ENCODE peak calls at places on chromosomes 3 and 15, in five cellular contexts. One of them, this sample, is unnamed.

GRCh38 chr15:77369168-77369567 is 50.7 kb downstream of the PEAK1 start:
- DNase-seq in psoas muscle: no peak
- DNase-seq in mucosa of descending colon: no peak
- DNase-seq in AG04449: no peak
- DNase-seq in dorsolateral prefrontal cortex: no peak
- DNase-seq in this sample: no peak

GRCh38 chr3:128497305-128498126 is 4.5 kb upstream of the GATA2 start:
- DNase-seq in psoas muscle: peak
- DNase-seq in mucosa of descending colon: peak
- DNase-seq in AG04449: no peak
- DNase-seq in dorsolateral prefrontal cortex: peak
- DNase-seq in this sample: no peak

GRCh38 chr3:4351164-4351855 is 48.1 kb downstream of the SETMAR start:
- DNase-seq in psoas muscle: no peak
- DNase-seq in mucosa of descending colon: no peak
- DNase-seq in AG04449: no peak
- DNase-seq in dorsolateral prefrontal cortex: no peak
- DNase-seq in this sample: no peak

GRCh38 chr15:43255376-43255775 is 11.4 kb downstream of the TGM5 start:
- DNase-seq in psoas muscle: no peak
- DNase-seq in mucosa of descending colon: no peak
- DNase-seq in AG04449: no peak
- DNase-seq in dorsolateral prefrontal cortex: no peak
- DNase-seq in this sample: no peak

GRCh38 chr3:153087595-153088566 is 74.1 kb upstream of the RAP2B start:
- DNase-seq in psoas muscle: no peak
- DNase-seq in mucosa of descending colon: no peak
- DNase-seq in AG04449: peak
- DNase-seq in dorsolateral prefrontal cortex: no peak
- DNase-seq in this sample: peak

GRCh38 chr3:182305881-182306665 is 487.2 kb upstream of the ATP11B start:
- DNase-seq in psoas muscle: no peak
- DNase-seq in mucosa of descending colon: no peak
- DNase-seq in AG04449: no peak
- DNase-seq in dorsolateral prefrontal cortex: no peak
- DNase-seq in this sample: no peak

GRCh38 chr15:25727867-25728600 is 135.1 kb downstream of the ATP10A start:
- DNase-seq in psoas muscle: no peak
- DNase-seq in mucosa of descending colon: no peak
- DNase-seq in AG04449: no peak
- DNase-seq in dorsolateral prefrontal cortex: no peak
- DNase-seq in this sample: no peak

GRCh38 chr3:39143051-39143885 is 10.1 kb downstream of the CSRNP1 start:
- DNase-seq in psoas muscle: peak
- DNase-seq in mucosa of descending colon: no peak
- DNase-seq in AG04449: no peak
- DNase-seq in dorsolateral prefrontal cortex: no peak
- DNase-seq in this sample: no peak

GRCh38 chr15:92629975-92630626 is 25.5 kb downstream of the FAM174B start:
- DNase-seq in psoas muscle: no peak
- DNase-seq in mucosa of descending colon: no peak
- DNase-seq in AG04449: no peak
- DNase-seq in dorsolateral prefrontal cortex: no peak
- DNase-seq in this sample: no peak

GRCh38 chr3:72087420-72087819 is 302.5 kb upstream of the PROK2 start:
- DNase-seq in psoas muscle: no peak
- DNase-seq in mucosa of descending colon: no peak
- DNase-seq in AG04449: no peak
- DNase-seq in dorsolateral prefrontal cortex: no peak
- DNase-seq in this sample: no peak

GRCh38 chr3:100492059-100492809 is at the start of gene TMEM45A:
- DNase-seq in psoas muscle: peak
- DNase-seq in mucosa of descending colon: peak
- DNase-seq in AG04449: peak
- DNase-seq in dorsolateral prefrontal cortex: peak
- DNase-seq in this sample: peak

GRCh38 chr3:37243811-37244748 is 69.7 kb upstream of the LRRFIP2 start:
- DNase-seq in psoas muscle: peak
- DNase-seq in mucosa of descending colon: peak
- DNase-seq in AG04449: no peak
- DNase-seq in dorsolateral prefrontal cortex: peak
- DNase-seq in this sample: no peak

GRCh38 chr3:75012791-75013190 is 398.3 kb upstream of the CNTN3 start:
- DNase-seq in psoas muscle: no peak
- DNase-seq in mucosa of descending colon: no peak
- DNase-seq in AG04449: no peak
- DNase-seq in dorsolateral prefrontal cortex: no peak
- DNase-seq in this sample: no peak

GRCh38 chr3:184345678-184346144 is 8.3 kb downstream of the FAM131A start:
- DNase-seq in psoas muscle: peak
- DNase-seq in mucosa of descending colon: peak
- DNase-seq in AG04449: no peak
- DNase-seq in dorsolateral prefrontal cortex: peak
- DNase-seq in this sample: no peak

GRCh38 chr3:45548724-45549123 is 45.8 kb upstream of the LIMD1 start:
- DNase-seq in psoas muscle: no peak
- DNase-seq in mucosa of descending colon: no peak
- DNase-seq in AG04449: no peak
- DNase-seq in dorsolateral prefrontal cortex: no peak
- DNase-seq in this sample: peak

GRCh38 chr3:21954709-21955108 is 203.7 kb upstream of the ZNF385D start:
- DNase-seq in psoas muscle: no peak
- DNase-seq in mucosa of descending colon: no peak
- DNase-seq in AG04449: peak
- DNase-seq in dorsolateral prefrontal cortex: no peak
- DNase-seq in this sample: no peak

GRCh38 chr3:13669457-13669856 is 120.5 kb downstream of the FBLN2 start:
- DNase-seq in psoas muscle: no peak
- DNase-seq in mucosa of descending colon: no peak
- DNase-seq in AG04449: no peak
- DNase-seq in dorsolateral prefrontal cortex: no peak
- DNase-seq in this sample: no peak

GRCh38 chr3:122102191-122102935 is 47.2 kb downstream of the CD86 start:
- DNase-seq in psoas muscle: no peak
- DNase-seq in mucosa of descending colon: no peak
- DNase-seq in AG04449: no peak
- DNase-seq in dorsolateral prefrontal cortex: no peak
- DNase-seq in this sample: no peak

GRCh38 chr3:165751654-165752053 is 85.6 kb downstream of the BCHE start:
- DNase-seq in psoas muscle: no peak
- DNase-seq in mucosa of descending colon: no peak
- DNase-seq in AG04449: no peak
- DNase-seq in dorsolateral prefrontal cortex: no peak
- DNase-seq in this sample: no peak

GRCh38 chr3:105951043-105951442 is 82.2 kb upstream of the CBLB start:
- DNase-seq in psoas muscle: no peak
- DNase-seq in mucosa of descending colon: no peak
- DNase-seq in AG04449: no peak
- DNase-seq in dorsolateral prefrontal cortex: no peak
- DNase-seq in this sample: no peak

GRCh38 chr15:71055461-71055860 is 59.8 kb upstream of the THSD4 start:
- DNase-seq in psoas muscle: no peak
- DNase-seq in mucosa of descending colon: no peak
- DNase-seq in AG04449: no peak
- DNase-seq in dorsolateral prefrontal cortex: no peak
- DNase-seq in this sample: no peak

GRCh38 chr15:66287461-66288055 is 5.8 kb upstream of the DIS3L start:
- DNase-seq in psoas muscle: no peak
- DNase-seq in mucosa of descending colon: no peak
- DNase-seq in AG04449: no peak
- DNase-seq in dorsolateral prefrontal cortex: no peak
- DNase-seq in this sample: no peak

GRCh38 chr15:50773389-50773788 is 7.9 kb upstream of the SPPL2A start:
- DNase-seq in psoas muscle: no peak
- DNase-seq in mucosa of descending colon: no peak
- DNase-seq in AG04449: no peak
- DNase-seq in dorsolateral prefrontal cortex: no peak
- DNase-seq in this sample: no peak

GRCh38 chr3:187368251-187368733 is at the start of gene RTP4:
- DNase-seq in psoas muscle: no peak
- DNase-seq in mucosa of descending colon: peak
- DNase-seq in AG04449: no peak
- DNase-seq in dorsolateral prefrontal cortex: no peak
- DNase-seq in this sample: no peak

GRCh38 chr3:183006396-183007002 is 26.2 kb upstream of the DCUN1D1 start:
- DNase-seq in psoas muscle: no peak
- DNase-seq in mucosa of descending colon: no peak
- DNase-seq in AG04449: no peak
- DNase-seq in dorsolateral prefrontal cortex: no peak
- DNase-seq in this sample: no peak

GRCh38 chr15:66891776-66892175 is 173.6 kb upstream of the SMAD3 start:
- DNase-seq in psoas muscle: no peak
- DNase-seq in mucosa of descending colon: no peak
- DNase-seq in AG04449: no peak
- DNase-seq in dorsolateral prefrontal cortex: no peak
- DNase-seq in this sample: no peak

GRCh38 chr15:76234337-76234889 is 76.9 kb downstream of the ETFA start:
- DNase-seq in psoas muscle: no peak
- DNase-seq in mucosa of descending colon: no peak
- DNase-seq in AG04449: no peak
- DNase-seq in dorsolateral prefrontal cortex: no peak
- DNase-seq in this sample: no peak

GRCh38 chr15:59349715-59350420 is 22.8 kb downstream of the MYO1E start:
- DNase-seq in psoas muscle: no peak
- DNase-seq in mucosa of descending colon: no peak
- DNase-seq in AG04449: peak
- DNase-seq in dorsolateral prefrontal cortex: no peak
- DNase-seq in this sample: peak

GRCh38 chr3:58565621-58566397 is 11.4 kb downstream of the FAM107A start:
- DNase-seq in psoas muscle: no peak
- DNase-seq in mucosa of descending colon: no peak
- DNase-seq in AG04449: no peak
- DNase-seq in dorsolateral prefrontal cortex: no peak
- DNase-seq in this sample: no peak

GRCh38 chr3:174737966-174738365 is 121.2 kb upstream of the NAALADL2 start:
- DNase-seq in psoas muscle: no peak
- DNase-seq in mucosa of descending colon: no peak
- DNase-seq in AG04449: no peak
- DNase-seq in dorsolateral prefrontal cortex: no peak
- DNase-seq in this sample: no peak

GRCh38 chr3:43016513-43016865 is 37.4 kb downstream of the GASK1A start:
- DNase-seq in psoas muscle: no peak
- DNase-seq in mucosa of descending colon: no peak
- DNase-seq in AG04449: no peak
- DNase-seq in dorsolateral prefrontal cortex: no peak
- DNase-seq in this sample: no peak

GRCh38 chr3:4797201-4797600 is 182.0 kb upstream of the BHLHE40 start:
- DNase-seq in psoas muscle: no peak
- DNase-seq in mucosa of descending colon: no peak
- DNase-seq in AG04449: no peak
- DNase-seq in dorsolateral prefrontal cortex: no peak
- DNase-seq in this sample: no peak

GRCh38 chr3:159732172-159733111 is 256.2 kb upstream of the IL12A start:
- DNase-seq in psoas muscle: no peak
- DNase-seq in mucosa of descending colon: no peak
- DNase-seq in AG04449: peak
- DNase-seq in dorsolateral prefrontal cortex: no peak
- DNase-seq in this sample: no peak

GRCh38 chr15:93997071-93997658 is 234.2 kb upstream of the MCTP2 start:
- DNase-seq in psoas muscle: no peak
- DNase-seq in mucosa of descending colon: peak
- DNase-seq in AG04449: no peak
- DNase-seq in dorsolateral prefrontal cortex: no peak
- DNase-seq in this sample: no peak

GRCh38 chr3:19945405-19946290 is 1.2 kb upstream of the RAB5A start:
- DNase-seq in psoas muscle: no peak
- DNase-seq in mucosa of descending colon: peak
- DNase-seq in AG04449: no peak
- DNase-seq in dorsolateral prefrontal cortex: no peak
- DNase-seq in this sample: no peak

GRCh38 chr15:37016287-37016686 is 84.1 kb downstream of the MEIS2 start:
- DNase-seq in psoas muscle: no peak
- DNase-seq in mucosa of descending colon: peak
- DNase-seq in AG04449: no peak
- DNase-seq in dorsolateral prefrontal cortex: no peak
- DNase-seq in this sample: peak
- H3K4me3 ChIP-seq in psoas muscle: peak
- H3K4me3 ChIP-seq in mucosa of descending colon: no peak
- H3K4me3 ChIP-seq in AG04449: no peak
- H3K4me3 ChIP-seq in dorsolateral prefrontal cortex: no peak
- H3K4me3 ChIP-seq in this sample: no peak

GRCh38 chr3:66372681-66373350 is 128.0 kb downstream of the LRIG1 start:
- DNase-seq in psoas muscle: no peak
- DNase-seq in mucosa of descending colon: peak
- DNase-seq in AG04449: no peak
- DNase-seq in dorsolateral prefrontal cortex: no peak
- DNase-seq in this sample: no peak
- TF ChIP-seq CTCF in psoas muscle: peak
- TF ChIP-seq CTCF in mucosa of descending colon: no peak
- TF ChIP-seq CTCF in AG04449: peak
- TF ChIP-seq CTCF in dorsolateral prefrontal cortex: peak
- TF ChIP-seq CTCF in this sample: peak

GRCh38 chr3:104523136-104523535 is 843.6 kb upstream of the ALCAM start:
- DNase-seq in psoas muscle: no peak
- DNase-seq in mucosa of descending colon: no peak
- DNase-seq in AG04449: no peak
- DNase-seq in dorsolateral prefrontal cortex: no peak
- DNase-seq in this sample: no peak

GRCh38 chr3:104519968-104520655 is 846.6 kb upstream of the ALCAM start:
- DNase-seq in psoas muscle: no peak
- DNase-seq in mucosa of descending colon: no peak
- DNase-seq in AG04449: no peak
- DNase-seq in dorsolateral prefrontal cortex: no peak
- DNase-seq in this sample: no peak

GRCh38 chr3:104521606-104522336 is 844.9 kb upstream of the ALCAM start:
- DNase-seq in psoas muscle: no peak
- DNase-seq in mucosa of descending colon: peak
- DNase-seq in AG04449: no peak
- DNase-seq in dorsolateral prefrontal cortex: no peak
- DNase-seq in this sample: no peak

GRCh38 chr3:104519068-104519467 is 847.6 kb upstream of the ALCAM start:
- DNase-seq in psoas muscle: no peak
- DNase-seq in mucosa of descending colon: no peak
- DNase-seq in AG04449: no peak
- DNase-seq in dorsolateral prefrontal cortex: no peak
- DNase-seq in this sample: no peak

DNA sequence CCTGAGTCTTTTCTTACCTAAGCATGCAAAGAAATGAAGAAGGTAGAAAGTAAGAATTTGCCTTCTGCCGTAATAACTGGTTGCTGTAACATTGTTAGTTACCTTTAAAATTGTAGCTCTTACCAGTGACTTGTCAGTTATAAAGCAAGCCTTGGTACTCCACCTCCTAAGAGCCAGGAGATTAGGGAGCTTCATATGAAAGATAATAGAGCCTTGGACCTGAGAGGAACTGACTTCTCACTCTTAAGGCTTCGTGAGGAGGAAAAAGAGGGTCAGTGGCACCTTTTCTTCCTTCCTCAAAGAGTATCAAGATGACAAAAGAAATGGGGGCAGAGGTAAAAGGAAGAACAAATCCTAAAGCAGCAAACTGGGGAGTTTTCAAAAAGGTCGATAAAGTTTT is 847.2 kb upstream of the ALCAM start:
- DNase-seq in psoas muscle: no peak
- DNase-seq in mucosa of descending colon: no peak
- DNase-seq in AG04449: no peak
- DNase-seq in dorsolateral prefrontal cortex: no peak
- DNase-seq in this sample: no peak
- H3K4me3 ChIP-seq in psoas muscle: no peak
- H3K4me3 ChIP-seq in mucosa of descending colon: no peak
- H3K4me3 ChIP-seq in AG04449: no peak
- H3K4me3 ChIP-seq in dorsolateral prefrontal cortex: no peak
- H3K4me3 ChIP-seq in this sample: no peak

GRCh38 chr15:33215941-33216872 is 21.7 kb upstream of the FMN1 start:
- DNase-seq in psoas muscle: no peak
- DNase-seq in mucosa of descending colon: peak
- DNase-seq in AG04449: no peak
- DNase-seq in dorsolateral prefrontal cortex: no peak
- DNase-seq in this sample: no peak
- TF ChIP-seq CTCF in psoas muscle: peak
- TF ChIP-seq CTCF in mucosa of descending colon: no peak
- TF ChIP-seq CTCF in AG04449: peak
- TF ChIP-seq CTCF in dorsolateral prefrontal cortex: peak
- TF ChIP-seq CTCF in this sample: peak

This sample was measured in HFF-Myc.